ENCODE peak calls at places on chromosomes 11 and 22, in five cellular contexts. One of them, this sample, is unnamed.

GRCh38 chr11:94895971-94896370 is 77.4 kb downstream of the CWC15 start:
- DNase-seq in IMR-90: peak; percentile 73
- DNase-seq in H1: no peak
- DNase-seq in neuronal stem cell: no peak
- DNase-seq in H9: no peak
- DNase-seq in this sample: peak; percentile 81

GRCh38 chr11:65906602-65907001 is 6.4 kb upstream of the FOSL1 start:
- DNase-seq in H1: no peak
- DNase-seq in neuronal stem cell: no peak
- DNase-seq in H9: no peak
- DNase-seq in IMR-90: no peak
- DNase-seq in this sample: no peak

GRCh38 chr11:70578831-70579230 is 180.5 kb downstream of the CTTN start:
- DNase-seq in neuronal stem cell: no peak
- DNase-seq in IMR-90: no peak
- DNase-seq in H1: no peak
- DNase-seq in H9: no peak
- DNase-seq in this sample: no peak

GRCh38 chr11:19819148-19819547 is 106.5 kb downstream of the NAV2 start:
- DNase-seq in H1: no peak
- DNase-seq in H9: no peak
- DNase-seq in IMR-90: no peak
- DNase-seq in neuronal stem cell: no peak
- DNase-seq in this sample: no peak

GRCh38 chr22:46439576-46440465 is 97.6 kb downstream of the CELSR1 start:
- DNase-seq in IMR-90: no peak
- DNase-seq in H9: no peak
- DNase-seq in H1: no peak
- DNase-seq in neuronal stem cell: no peak
- DNase-seq in this sample: no peak

GRCh38 chr11:116233581-116233980 is 539.2 kb downstream of the BUD13 start:
- DNase-seq in neuronal stem cell: no peak
- DNase-seq in IMR-90: no peak
- DNase-seq in H1: no peak
- DNase-seq in H9: no peak
- DNase-seq in this sample: no peak

GRCh38 chr11:95134491-95134890 is 44.8 kb downstream of the ENDOD1 start:
- DNase-seq in IMR-90: peak; percentile 51
- DNase-seq in H1: no peak
- DNase-seq in neuronal stem cell: no peak
- DNase-seq in H9: no peak
- DNase-seq in this sample: peak; percentile 64

GRCh38 chr11:101129203-101129943 is at the start of gene PGR:
- DNase-seq in neuronal stem cell: peak; percentile 17
- DNase-seq in H1: peak; percentile 55
- DNase-seq in IMR-90: no peak
- DNase-seq in H9: peak; percentile 49
- DNase-seq in this sample: peak; percentile 4

GRCh38 chr11:1767399-1768140 is 3.8 kb upstream of the CTSD start:
- DNase-seq in neuronal stem cell: no peak
- DNase-seq in H9: no peak
- DNase-seq in IMR-90: no peak
- DNase-seq in H1: no peak
- DNase-seq in this sample: no peak

GRCh38 chr11:35526370-35526792 is 965 bp upstream of the PAMR1 start:
- DNase-seq in H1: peak; percentile 52
- DNase-seq in H9: peak; percentile 60
- DNase-seq in IMR-90: peak; percentile 65
- DNase-seq in neuronal stem cell: no peak
- DNase-seq in this sample: peak; percentile 38

GRCh38 chr11:95095858-95096587 is 6.4 kb downstream of the ENDOD1 start:
- DNase-seq in H1: no peak
- DNase-seq in IMR-90: peak; percentile 53
- DNase-seq in neuronal stem cell: no peak
- DNase-seq in H9: no peak
- DNase-seq in this sample: peak; percentile 45

GRCh38 chr11:129324533-129325175 is 51.0 kb upstream of the BARX2 start:
- DNase-seq in H9: no peak
- DNase-seq in neuronal stem cell: no peak
- DNase-seq in IMR-90: no peak
- DNase-seq in H1: peak; percentile 42
- DNase-seq in this sample: peak; percentile 30

GRCh38 chr11:128052912-128053641 is 534.3 kb downstream of the ETS1 start:
- DNase-seq in IMR-90: peak; percentile 77
- DNase-seq in H9: no peak
- DNase-seq in neuronal stem cell: no peak
- DNase-seq in H1: no peak
- DNase-seq in this sample: peak; percentile 40

GRCh38 chr22:48650323-48651035 is 1177.2 kb downstream of the BRD1 start:
- DNase-seq in IMR-90: no peak
- DNase-seq in neuronal stem cell: no peak
- DNase-seq in H9: no peak
- DNase-seq in H1: no peak
- DNase-seq in this sample: no peak

GRCh38 chr11:46677991-46678740 is 22.3 kb downstream of the ARHGAP1 start:
- DNase-seq in H1: peak; percentile 47
- DNase-seq in neuronal stem cell: no peak
- DNase-seq in H9: no peak
- DNase-seq in IMR-90: peak; percentile 60
- DNase-seq in this sample: peak; percentile 28

GRCh38 chr11:6505577-6506240 is 8.6 kb downstream of the DNHD1 start:
- DNase-seq in H9: no peak
- DNase-seq in IMR-90: peak; percentile 75
- DNase-seq in neuronal stem cell: no peak
- DNase-seq in H1: no peak
- DNase-seq in this sample: peak; percentile 72

GRCh38 chr22:43263645-43264514 is 76.9 kb upstream of the TTLL12 start:
- DNase-seq in H9: no peak
- DNase-seq in H1: no peak
- DNase-seq in neuronal stem cell: no peak
- DNase-seq in IMR-90: peak; percentile 88
- DNase-seq in this sample: peak; percentile 96

GRCh38 chr22:49911881-49912625 is 6.2 kb downstream of the ALG12 start:
- DNase-seq in neuronal stem cell: no peak
- DNase-seq in H9: no peak
- DNase-seq in H1: no peak
- DNase-seq in IMR-90: no peak
- DNase-seq in this sample: no peak

GRCh38 chr22:40922484-40923303 is 28.5 kb upstream of the RBX1 start:
- DNase-seq in H9: no peak
- DNase-seq in IMR-90: peak; percentile 72
- DNase-seq in neuronal stem cell: peak; percentile 42
- DNase-seq in H1: no peak
- DNase-seq in this sample: peak; percentile 74

GRCh38 chr11:10456519-10456918 is 1.5 kb downstream of the AMPD3 start:
- DNase-seq in H9: peak; percentile 25
- DNase-seq in IMR-90: no peak
- DNase-seq in neuronal stem cell: no peak
- DNase-seq in H1: no peak
- DNase-seq in this sample: no peak

GRCh38 chr11:62123669-62124185 is at the start of gene INCENP:
- DNase-seq in H1: peak; percentile 94
- DNase-seq in IMR-90: peak; percentile 98
- DNase-seq in neuronal stem cell: peak; percentile 97
- DNase-seq in H9: peak; percentile 98
- DNase-seq in this sample: peak; percentile 99
- H4K8ac ChIP-seq in H1: peak within 1 kb of the TSS; percentile 59
- H4K8ac ChIP-seq in IMR-90: peak within 1 kb of the TSS; percentile 81
- H4K8ac ChIP-seq in neuronal stem cell: no peak within 1 kb of the TSS
- H4K8ac ChIP-seq in H9: no peak within 1 kb of the TSS
- H4K8ac ChIP-seq in this sample: peak within 1 kb of the TSS; percentile 77

DNA sequence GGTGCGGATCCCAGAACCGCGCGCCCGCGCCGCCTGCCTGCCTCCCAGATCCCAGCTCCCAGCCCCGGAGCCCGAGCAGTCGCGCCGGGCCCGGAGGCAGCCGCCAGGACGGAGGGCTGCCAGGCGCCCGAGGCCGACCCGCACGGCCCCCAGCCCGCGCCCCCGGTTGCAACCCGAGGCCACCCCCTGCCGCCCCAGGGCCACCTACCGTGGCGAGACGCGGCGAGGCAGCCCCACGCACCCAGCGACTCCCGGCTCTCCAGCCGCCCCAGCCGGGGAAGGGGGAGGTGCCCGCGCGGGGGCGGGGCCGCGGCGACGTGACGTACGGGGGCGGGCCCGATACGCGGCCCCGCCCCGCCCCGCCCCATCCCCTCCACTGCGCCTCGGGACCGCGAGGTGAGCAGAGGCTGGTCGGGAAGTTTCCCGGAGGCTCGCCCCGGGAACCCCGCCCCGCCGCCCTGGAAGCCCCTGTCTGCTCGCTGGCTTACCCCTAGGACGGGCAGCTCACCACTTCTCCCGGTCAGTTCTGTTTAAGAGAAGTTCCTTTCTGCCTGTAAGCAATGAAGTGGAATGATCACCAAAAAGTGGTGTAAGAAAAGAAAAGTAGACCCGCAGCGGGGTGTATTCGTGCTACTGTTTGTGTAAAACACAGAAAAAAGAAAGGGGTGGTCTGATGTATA is at the start of gene TPST2:
- DNase-seq in neuronal stem cell: peak; percentile 80
- DNase-seq in H9: peak; percentile 81
- DNase-seq in H1: peak; percentile 85
- DNase-seq in IMR-90: peak; percentile 65
- DNase-seq in this sample: peak; percentile 74
- H4K8ac ChIP-seq in neuronal stem cell: no peak within 1 kb of the TSS
- H4K8ac ChIP-seq in H9: no peak within 1 kb of the TSS
- H4K8ac ChIP-seq in H1: no peak within 1 kb of the TSS
- H4K8ac ChIP-seq in IMR-90: peak within 1 kb of the TSS; percentile 84
- H4K8ac ChIP-seq in this sample: peak within 1 kb of the TSS; percentile 91

DNA sequence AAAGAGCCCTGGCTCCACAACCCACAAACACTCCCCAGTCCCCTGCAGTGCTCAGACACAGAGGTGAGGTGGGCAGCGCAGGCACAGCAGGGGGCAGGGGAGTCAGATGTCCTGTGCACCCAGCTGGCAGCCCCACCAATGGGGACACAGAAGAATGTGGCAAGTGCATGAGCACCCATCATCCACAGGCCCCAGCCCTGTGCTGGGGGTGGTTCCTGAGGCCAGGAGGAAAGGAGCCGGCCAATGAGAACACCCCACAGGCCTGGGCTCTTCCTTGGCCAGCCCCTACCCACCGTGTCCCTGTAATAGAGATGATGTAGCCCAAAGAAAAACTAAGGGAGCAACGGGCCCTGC is 9.3 kb downstream of the GNB1L start:
- DNase-seq in H1: no peak
- DNase-seq in H9: no peak
- DNase-seq in IMR-90: no peak
- DNase-seq in neuronal stem cell: no peak
- DNase-seq in this sample: no peak
- H4K8ac ChIP-seq in H1: no peak overlapping the region
- H4K8ac ChIP-seq in H9: no peak overlapping the region
- H4K8ac ChIP-seq in IMR-90: no peak overlapping the region
- H4K8ac ChIP-seq in neuronal stem cell: no peak overlapping the region
- H4K8ac ChIP-seq in this sample: no peak overlapping the region

GRCh38 chr11:78419327-78419726 is 1.7 kb upstream of the GAB2 start:
- DNase-seq in H9: no peak
- DNase-seq in IMR-90: peak; percentile 99
- DNase-seq in neuronal stem cell: no peak
- DNase-seq in H1: no peak
- DNase-seq in this sample: peak; percentile 99
- H4K8ac ChIP-seq in H9: no peak overlapping the region
- H4K8ac ChIP-seq in IMR-90: peak overlapping the region; percentile 24
- H4K8ac ChIP-seq in neuronal stem cell: no peak overlapping the region
- H4K8ac ChIP-seq in H1: no peak overlapping the region
- H4K8ac ChIP-seq in this sample: no peak overlapping the region

GRCh38 chr22:31496007-31496734 is at the start of gene SFI1:
- DNase-seq in H1: peak; percentile 94
- DNase-seq in neuronal stem cell: peak; percentile 80
- DNase-seq in H9: peak; percentile 89
- DNase-seq in IMR-90: peak; percentile 87
- DNase-seq in this sample: peak; percentile 89
- H4K8ac ChIP-seq in H1: peak within 1 kb of the TSS; percentile 75
- H4K8ac ChIP-seq in neuronal stem cell: peak within 1 kb of the TSS; percentile 94
- H4K8ac ChIP-seq in H9: no peak within 1 kb of the TSS
- H4K8ac ChIP-seq in IMR-90: peak within 1 kb of the TSS; percentile 85
- H4K8ac ChIP-seq in this sample: peak within 1 kb of the TSS; percentile 45